ENCODE peak calls at places on chromosomes 3 and 15, in six cellular contexts. U is GM20000, Y is tibial nerve, I is IMR-90, S is glutamatergic neuron, H is fibroblast of mammary gland. L is an unnamed sample.

GRCh38 chr3:161096771-161097367 is 8.3 kb downstream of the B3GALNT1 start:
- DNase-seq in U (no peak), Y (no peak), I (peak), S (no peak), H (no peak), L (no peak)

GRCh38 chr15:35112346-35112745 is 27.3 kb upstream of the NANOGP8 start:
- DNase-seq in U (no peak), Y (no peak), I (no peak), S (no peak), H (no peak), L (no peak)

GRCh38 chr15:53296603-53297002 is 462.9 kb downstream of the WDR72 start:
- DNase-seq in U (no peak), Y (no peak), I (no peak), S (no peak), H (no peak), L (no peak)

GRCh38 chr15:69793783-69794451 is 303.8 kb downstream of the TLE3 start:
- DNase-seq in U (no peak), Y (no peak), I (no peak), S (no peak), H (no peak), L (peak)

GRCh38 chr15:31098491-31098917 is 3.0 kb downstream of the TRPM1 start:
- DNase-seq in U (no peak), Y (no peak), I (no peak), S (no peak), H (no peak), L (no peak)

GRCh38 chr3:129942296-129942695 is 32.2 kb upstream of the TRH start:
- DNase-seq in U (peak), Y (peak), I (peak), S (peak), H (peak), L (no peak)

GRCh38 chr3:16800361-16800760 is 84.4 kb upstream of the PLCL2 start:
- DNase-seq in U (no peak), Y (no peak), I (no peak), S (no peak), H (no peak), L (no peak)

GRCh38 chr3:100857863-100858262 is 135.4 kb downstream of the ABI3BP start:
- DNase-seq in U (no peak), Y (no peak), I (no peak), S (no peak), H (no peak), L (no peak)

GRCh38 chr15:101159936-101160770 is 91.7 kb downstream of the CHSY1 start:
- DNase-seq in U (no peak), Y (no peak), I (no peak), S (no peak), H (no peak), L (no peak)

GRCh38 chr3:9130318-9131110 is 118.9 kb downstream of the SRGAP3 start:
- DNase-seq in U (no peak), Y (no peak), I (no peak), S (no peak), H (no peak), L (no peak)

GRCh38 chr15:63852407-63852806 is 18.7 kb upstream of the HERC1 start:
- DNase-seq in U (no peak), Y (no peak), I (no peak), S (no peak), H (no peak), L (no peak)

GRCh38 chr15:62848631-62849050 is 193.9 kb upstream of the TPM1 start:
- DNase-seq in U (no peak), Y (no peak), I (peak), S (no peak), H (peak), L (no peak)
- TF ChIP-seq CTCF in U (no peak), Y (no peak), I (peak), S (no peak), H (peak), L (no peak)

DNA sequence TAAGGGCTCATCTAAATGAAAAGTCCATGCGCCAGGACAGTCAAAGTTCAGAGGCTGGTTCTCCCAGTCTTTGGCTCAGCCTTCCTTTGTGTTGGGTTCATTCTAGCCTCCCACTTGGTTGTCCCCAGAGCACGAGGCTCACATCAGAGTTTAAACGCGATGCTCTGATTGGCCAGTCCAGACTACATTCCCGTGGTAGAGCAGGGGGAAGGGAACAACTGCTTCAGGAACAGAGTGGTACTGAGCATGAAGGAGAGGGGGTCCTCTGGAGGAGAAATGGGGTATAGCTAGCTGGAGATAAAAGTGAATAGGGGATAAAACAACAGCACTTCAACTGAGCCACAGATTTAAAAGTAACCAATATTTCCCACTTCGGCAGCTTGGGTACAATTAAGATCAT is 32.2 kb downstream of the ANAPC13 start:
- DNase-seq in U (no peak), Y (no peak), I (no peak), S (no peak), H (no peak), L (no peak)
- TF ChIP-seq CTCF in U (no peak), Y (no peak), I (peak), S (no peak), H (peak), L (no peak)

DNA sequence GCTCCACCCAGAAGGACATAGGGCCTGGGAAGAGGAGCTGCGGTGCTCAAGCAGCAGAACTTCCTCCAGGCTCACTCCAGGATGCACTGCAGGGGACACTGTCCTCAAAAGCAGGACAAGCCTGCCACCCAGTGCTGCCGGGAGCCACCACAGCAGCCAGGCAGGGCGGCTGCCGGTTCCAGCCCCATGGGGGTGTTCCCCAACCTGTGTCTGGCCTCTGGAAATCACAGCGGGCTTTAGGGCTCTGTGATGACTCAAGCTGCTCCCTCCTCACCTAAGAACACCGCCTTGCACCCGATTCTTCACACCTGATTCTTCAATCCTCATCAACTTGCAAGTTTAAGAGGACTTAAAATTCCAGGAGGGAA is 71.9 kb upstream of the SLC6A11 start:
- DNase-seq in U (no peak), Y (no peak), I (no peak), S (peak), H (no peak), L (no peak)
- TF ChIP-seq CTCF in U (no peak), Y (no peak), I (peak), S (no peak), H (no peak), L (no peak)

DNA sequence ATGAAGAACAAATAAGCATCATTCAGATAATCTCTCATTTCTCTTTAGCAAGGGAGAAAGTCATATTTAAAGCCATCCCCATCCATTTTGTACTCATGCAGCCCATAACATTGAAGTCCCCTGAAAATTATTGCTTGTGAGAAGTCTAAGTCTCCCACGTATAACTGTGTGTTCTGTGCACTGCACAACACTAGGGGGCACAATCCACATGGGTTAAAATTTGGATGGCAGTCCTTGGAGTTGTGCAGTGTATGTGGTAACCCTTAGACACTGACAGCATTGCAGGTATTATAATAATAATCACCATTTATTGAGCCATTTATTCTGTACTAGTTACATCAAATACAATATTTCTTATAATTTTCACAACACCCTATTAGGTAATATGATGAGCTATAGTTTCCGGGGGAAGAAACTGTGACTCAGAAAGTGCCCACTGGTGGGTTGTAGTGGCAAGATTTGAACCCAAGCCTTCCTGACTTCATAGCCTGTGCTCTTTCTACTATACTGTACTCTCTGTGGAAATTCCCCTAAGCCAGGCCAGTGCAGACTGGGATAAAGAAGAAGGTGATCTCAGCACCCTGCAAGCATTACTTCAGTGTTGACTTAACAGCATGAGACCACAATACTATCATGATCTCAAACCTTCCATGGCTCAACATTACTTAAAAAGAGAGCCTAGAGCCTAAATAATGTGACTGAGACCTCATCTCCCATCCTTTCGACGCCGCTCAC is 15.7 kb downstream of the KCNAB1 start:
- DNase-seq in U (no peak), Y (no peak), I (no peak), S (peak), H (peak), L (no peak)
- TF ChIP-seq CTCF in U (no peak), Y (no peak), I (no peak), S (peak), H (peak), L (no peak)

GRCh38 chr3:44318929-44319328 is 19.6 kb upstream of the TCAIM start:
- DNase-seq in U (no peak), Y (no peak), I (no peak), S (peak), H (no peak), L (no peak)
- TF ChIP-seq CTCF in U (no peak), Y (no peak), I (no peak), S (no peak), H (no peak), L (no peak)

GRCh38 chr3:25897019-25897418 is 107.1 kb downstream of the OXSM start:
- DNase-seq in U (peak), Y (no peak), I (no peak), S (peak), H (no peak), L (no peak)
- TF ChIP-seq CTCF in U (peak), Y (no peak), I (peak), S (peak), H (peak), L (no peak)

DNA sequence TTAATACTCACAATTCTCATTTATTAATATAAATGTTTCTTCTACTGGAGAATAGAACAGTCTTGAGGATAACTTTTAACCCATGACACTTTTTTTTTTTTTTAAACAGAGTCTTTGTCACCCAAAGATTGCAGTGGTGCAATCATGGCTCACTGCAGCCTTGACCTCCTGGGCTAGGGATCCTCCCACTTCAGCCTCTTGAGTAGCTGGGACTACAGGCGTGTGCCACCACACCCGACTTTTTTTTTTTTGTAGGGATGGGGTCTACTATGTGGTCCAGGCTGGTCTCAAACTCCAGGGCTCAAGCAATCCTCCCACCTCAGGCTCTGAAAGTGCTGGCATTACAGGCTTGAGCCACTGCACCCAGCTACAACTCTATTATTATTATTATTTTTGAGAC is 34.5 kb downstream of the PIK3CB start:
- DNase-seq in U (no peak), Y (no peak), I (no peak), S (no peak), H (no peak), L (no peak)
- TF ChIP-seq CTCF in U (no peak), Y (no peak), I (no peak), S (no peak), H (no peak), L (no peak)

GRCh38 chr3:72446406-72447058 is 401.7 kb downstream of the SHQ1 start:
- DNase-seq in U (no peak), Y (peak), I (peak), S (no peak), H (peak), L (no peak)
- TF ChIP-seq CTCF in U (peak), Y (no peak), I (peak), S (no peak), H (no peak), L (no peak)

GRCh38 chr3:174199696-174200095 is 659.4 kb upstream of the NAALADL2 start:
- DNase-seq in U (no peak), Y (no peak), I (peak), S (no peak), H (no peak), L (no peak)
- TF ChIP-seq CTCF in U (no peak), Y (no peak), I (no peak), S (no peak), H (no peak), L (no peak)